ENCODE peak calls at places on chromosomes 13 and 19, in four cellular contexts. Z is K562, K is GM12878, S is HepG2. D is an unnamed sample.

GRCh38 chr13:48055712-48056111 is 18.2 kb downstream of the NUDT15 start:
- DNase-seq in Z (no peak), K (no peak), S (no peak), D (no peak)

GRCh38 chr19:13765395-13766094 is 1.2 kb downstream of the MRI1 start:
- DNase-seq in K (no peak), S (peak; percentile 47), Z (no peak), D (peak; percentile 38)

GRCh38 chr13:42247883-42248282 is 24.1 kb upstream of the AKAP11 start:
- DNase-seq in K (no peak), S (no peak), Z (no peak), D (no peak)

GRCh38 chr13:35743165-35743564 is 266.7 kb upstream of the MAB21L1 start:
- DNase-seq in K (no peak), S (no peak), Z (no peak), D (no peak)

GRCh38 chr19:30360378-30361106 is 11.6 kb upstream of the ZNF536 start:
- DNase-seq in K (no peak), Z (no peak), S (no peak), D (no peak)

GRCh38 chr19:13149628-13150186 is 468 bp downstream of the STX10 start:
- DNase-seq in Z (no peak), K (no peak), S (peak; percentile 37), D (no peak)

GRCh38 chr19:39223703-39224279 is 19.7 kb upstream of the SYCN start:
- DNase-seq in S (no peak), K (no peak), Z (peak; percentile 48), D (peak; percentile 45)

GRCh38 chr13:109256866-109257760 is 529.3 kb downstream of the IRS2 start:
- DNase-seq in K (no peak), Z (no peak), S (peak; percentile 74), D (no peak)

GRCh38 chr13:30572859-30573275 is 44.9 kb upstream of the USPL1 start:
- DNase-seq in K (peak; percentile 28), Z (no peak), S (peak; percentile 12), D (no peak)

GRCh38 chr19:23273022-23273593 is 22.9 kb upstream of the ZNF724 start:
- DNase-seq in Z (no peak), K (no peak), S (no peak), D (no peak)

GRCh38 chr19:50658438-50659317 is 9.4 kb downstream of the C19orf81 start:
- DNase-seq in Z (peak; percentile 99), K (no peak), S (no peak), D (peak; percentile 97)

GRCh38 chr13:111006508-111007031 is 91.7 kb upstream of the ANKRD10 start:
- DNase-seq in K (no peak), Z (peak; percentile 57), S (no peak), D (peak; percentile 9)

GRCh38 chr13:46389985-46390384 is 2.9 kb upstream of the RUBCNL start:
- DNase-seq in Z (no peak), S (peak; percentile 31), K (peak; percentile 79), D (no peak)

GRCh38 chr19:23983406-23983805 is 68.7 kb downstream of the ZNF726 start:
- DNase-seq in K (no peak), Z (no peak), S (no peak), D (no peak)

GRCh38 chr13:110170020-110170790 is 136.8 kb downstream of the COL4A1 start:
- DNase-seq in Z (no peak), S (no peak), K (no peak), D (no peak)

GRCh38 chr13:41311607-41312500 is 787 bp downstream of the NAA16 start:
- DNase-seq in K (no peak), Z (peak; percentile 21), S (peak; percentile 7), D (peak; percentile 41)

GRCh38 chr19:58562126-58563033 is 4.0 kb upstream of the UBE2M start:
- DNase-seq in S (no peak), K (no peak), Z (no peak), D (no peak)

GRCh38 chr19:19064811-19065745 is 1.3 kb downstream of the SLC25A42 start:
- DNase-seq in S (no peak), Z (peak; percentile 29), K (no peak), D (no peak)

GRCh38 chr19:32313866-32314265 is 31.5 kb upstream of the ZNF507 start:
- DNase-seq in Z (no peak), K (no peak), S (no peak), D (no peak)

GRCh38 chr13:108944760-108945159 is 315.3 kb downstream of the MYO16 start:
- DNase-seq in K (no peak), S (no peak), Z (no peak), D (no peak)

GRCh38 chr19:9857920-9858746 is 23.0 kb downstream of the PIN1 start:
- DNase-seq in Z (peak; percentile 56), K (no peak), S (no peak), D (no peak)

GRCh38 chr13:24264976-24265375 is 44.4 kb upstream of the C1QTNF9 start:
- DNase-seq in K (no peak), S (no peak), Z (no peak), D (no peak)

GRCh38 chr19:49923055-49924003 is 5.7 kb upstream of the ATF5 start:
- DNase-seq in K (peak; percentile 56), S (no peak), Z (no peak), D (no peak)

GRCh38 chr13:24737042-24737441 is 26.9 kb upstream of the RNF17 start:
- DNase-seq in Z (peak; percentile 12), K (no peak), S (no peak), D (no peak)

GRCh38 chr19:45443462-45444317 is 20.0 kb upstream of the ERCC1 start:
- DNase-seq in S (peak; percentile 93), Z (peak; percentile 89), K (no peak), D (peak; percentile 82)

GRCh38 chr13:86729206-86729605 is 930.0 kb upstream of the SLITRK6 start:
- DNase-seq in K (no peak), S (no peak), Z (no peak), D (no peak)
- TF ChIP-seq TARDBP in K (no peak), S (no peak), Z (no peak), D (no peak)

GRCh38 chr13:92225861-92226260 is 827.4 kb downstream of the GPC5 start:
- DNase-seq in S (no peak), K (no peak), Z (no peak), D (no peak)
- TF ChIP-seq BHLHE40 in S (no peak), K (no peak), Z (no peak), D (no peak)

GRCh38 chr19:2495130-2495641 is 19.3 kb downstream of the GADD45B start:
- DNase-seq in Z (no peak), K (no peak), S (no peak), D (no peak)

GRCh38 chr19:2492870-2493269 is 16.9 kb downstream of the GADD45B start:
- DNase-seq in Z (no peak), S (no peak), K (no peak), D (no peak)

GRCh38 chr19:2494084-2494446 is 18.1 kb downstream of the GADD45B start:
- DNase-seq in Z (no peak), K (no peak), S (no peak), D (no peak)

GRCh38 chr19:2495651-2496316 is 19.9 kb downstream of the GADD45B start:
- DNase-seq in K (no peak), Z (no peak), S (no peak), D (no peak)

DNA sequence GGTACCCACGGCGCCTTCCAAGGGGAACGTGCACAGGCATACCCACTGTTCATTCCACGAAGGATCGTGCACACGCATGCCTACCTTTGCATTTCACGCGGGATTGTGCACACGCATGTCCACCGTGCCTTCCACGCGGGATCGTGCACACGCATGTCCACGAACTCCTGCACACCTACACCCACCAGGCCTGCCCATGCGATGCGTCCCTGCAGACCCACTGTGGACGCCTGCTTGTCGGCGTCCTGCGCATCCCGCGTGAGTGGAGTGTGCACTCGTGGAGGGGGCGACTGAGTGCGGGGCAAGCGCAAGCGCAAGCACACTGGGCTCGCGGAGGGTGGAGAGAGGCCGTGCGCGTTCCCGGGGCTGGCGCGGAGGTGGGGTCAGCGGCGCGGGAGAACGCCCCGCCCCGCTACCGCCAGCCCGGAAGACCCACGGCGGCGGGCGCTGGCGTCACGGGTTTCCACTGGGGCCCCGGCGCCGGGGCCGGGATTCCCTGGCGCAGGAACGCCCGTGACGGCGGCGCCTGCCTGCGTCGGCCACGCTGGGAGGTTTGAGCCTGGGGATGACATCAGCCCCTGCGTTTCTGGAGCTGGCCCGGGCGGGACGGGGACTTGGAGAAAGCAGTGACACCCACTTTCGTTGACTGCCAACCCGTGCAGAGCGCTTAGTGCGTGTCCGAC is 18.7 kb downstream of the GADD45B start:
- DNase-seq in Z (peak; percentile 66), K (no peak), S (no peak), D (no peak)
- TF ChIP-seq TARDBP in Z (peak; percentile 96), K (no peak), S (no peak), D (no peak)

GRCh38 chr13:97753269-97753668 is 200.2 kb upstream of the IPO5 start:
- DNase-seq in S (no peak), Z (no peak), K (no peak), D (no peak)
- TF ChIP-seq BHLHE40 in S (no peak), Z (no peak), K (no peak), D (no peak)

GRCh38 chr13:98665638-98665995 is 86.9 kb downstream of the SLC15A1 start:
- DNase-seq in Z (no peak), S (no peak), K (no peak), D (no peak)

GRCh38 chr13:98664510-98664909 is 87.6 kb upstream of the STK24 start:
- DNase-seq in K (no peak), S (no peak), Z (no peak), D (no peak)

GRCh38 chr13:98658131-98658530 is 81.2 kb upstream of the STK24 start:
- DNase-seq in Z (no peak), S (no peak), K (no peak), D (no peak)

GRCh38 chr13:98664924-98665637 is 87.4 kb downstream of the SLC15A1 start:
- DNase-seq in Z (no peak), S (no peak), K (no peak), D (no peak)

GRCh38 chr13:98664047-98664446 is 87.1 kb upstream of the STK24 start:
- DNase-seq in Z (no peak), S (no peak), K (no peak), D (no peak)
- TF ChIP-seq TARDBP in Z (no peak), S (no peak), K (no peak), D (no peak)

DNA sequence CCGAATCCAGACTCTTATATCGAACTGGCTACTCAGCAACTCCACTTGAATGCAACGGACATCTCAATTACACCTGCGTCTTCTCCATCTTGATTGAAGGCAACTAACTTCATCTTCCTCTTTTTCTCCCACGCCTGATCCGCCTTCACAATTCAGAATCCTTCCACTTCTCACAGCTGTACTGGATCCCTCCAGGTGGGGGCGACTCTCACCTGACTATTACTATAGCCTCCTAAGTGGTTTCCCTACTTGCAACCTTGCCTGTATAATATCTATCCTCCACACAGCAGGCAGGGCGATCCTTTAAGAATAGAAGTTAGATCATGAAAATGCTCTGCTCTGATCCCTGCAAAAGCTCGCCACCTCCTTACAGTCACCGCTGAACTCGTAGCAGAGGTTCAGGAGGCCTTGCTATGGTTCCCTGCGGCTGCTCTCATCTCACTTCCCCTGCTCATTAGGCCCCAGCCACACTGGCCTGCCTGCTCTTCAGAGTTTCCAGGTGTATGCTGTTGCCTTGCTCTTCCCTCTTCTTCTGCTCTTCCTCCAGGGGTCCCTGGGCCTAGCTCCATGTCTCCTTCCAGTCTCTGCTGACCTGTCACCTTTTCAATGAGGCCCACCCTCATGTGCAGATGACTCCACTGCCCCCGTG is 31.9 kb downstream of the RFXAP start:
- DNase-seq in K (no peak), S (peak; percentile 23), Z (peak; percentile 8), D (peak; percentile 23)
- TF ChIP-seq BHLHE40 in K (no peak), S (no peak), Z (no peak), D (no peak)

GRCh38 chr19:36986601-36987000 is 70.5 kb downstream of the ZNF568 start:
- DNase-seq in K (no peak), Z (no peak), S (no peak), D (no peak)
- TF ChIP-seq TARDBP in K (no peak), Z (no peak), S (no peak), D (no peak)

D was measured in HEK293T.